ENCODE peak calls at places on chromosomes 7 and 10, in six cellular contexts. P, Y, L, Q, M and X are unnamed samples.

GRCh38 chr10:29023678-29024077 is 265.2 kb upstream of the LYZL1 start:
- DNase-seq in P (no peak), Y (no peak), L (no peak), Q (no peak), M (no peak), X (no peak)

GRCh38 chr7:69434350-69434749 is 163.9 kb upstream of the AUTS2 start:
- DNase-seq in P (no peak), Y (no peak), L (no peak), Q (no peak), M (no peak), X (no peak)

GRCh38 chr7:37067961-37068536 is 343.8 kb upstream of the AOAH start:
- DNase-seq in P (no peak), Y (no peak), L (no peak), Q (no peak), M (no peak), X (no peak)

GRCh38 chr7:50533849-50534248 is 31.4 kb downstream of the DDC start:
- DNase-seq in P (no peak), Y (no peak), L (no peak), Q (no peak), M (no peak), X (no peak)

GRCh38 chr10:4226941-4227540 is 442.0 kb upstream of the KLF6 start:
- DNase-seq in P (no peak), Y (no peak), L (no peak), Q (no peak), M (no peak), X (no peak)

GRCh38 chr7:47149971-47150370 is 431.9 kb downstream of the TNS3 start:
- DNase-seq in P (no peak), Y (no peak), L (no peak), Q (no peak), M (no peak), X (no peak)

GRCh38 chr10:70965566-70965965 is 77.2 kb upstream of the PCBD1 start:
- DNase-seq in P (no peak), Y (no peak), L (no peak), Q (no peak), M (no peak), X (no peak)

GRCh38 chr10:87603196-87603595 is 56.5 kb upstream of the PAPSS2 start:
- DNase-seq in P (no peak), Y (no peak), L (no peak), Q (no peak), M (no peak), X (no peak)

GRCh38 chr7:69517985-69518731 is 80.1 kb upstream of the AUTS2 start:
- DNase-seq in P (no peak), Y (no peak), L (no peak), Q (no peak), M (peak; percentile 79), X (no peak)

GRCh38 chr10:63206997-63207952 is 74.1 kb downstream of the NRBF2 start:
- DNase-seq in P (no peak), Y (peak; percentile 96), L (no peak), Q (no peak), M (no peak), X (no peak)

DNA sequence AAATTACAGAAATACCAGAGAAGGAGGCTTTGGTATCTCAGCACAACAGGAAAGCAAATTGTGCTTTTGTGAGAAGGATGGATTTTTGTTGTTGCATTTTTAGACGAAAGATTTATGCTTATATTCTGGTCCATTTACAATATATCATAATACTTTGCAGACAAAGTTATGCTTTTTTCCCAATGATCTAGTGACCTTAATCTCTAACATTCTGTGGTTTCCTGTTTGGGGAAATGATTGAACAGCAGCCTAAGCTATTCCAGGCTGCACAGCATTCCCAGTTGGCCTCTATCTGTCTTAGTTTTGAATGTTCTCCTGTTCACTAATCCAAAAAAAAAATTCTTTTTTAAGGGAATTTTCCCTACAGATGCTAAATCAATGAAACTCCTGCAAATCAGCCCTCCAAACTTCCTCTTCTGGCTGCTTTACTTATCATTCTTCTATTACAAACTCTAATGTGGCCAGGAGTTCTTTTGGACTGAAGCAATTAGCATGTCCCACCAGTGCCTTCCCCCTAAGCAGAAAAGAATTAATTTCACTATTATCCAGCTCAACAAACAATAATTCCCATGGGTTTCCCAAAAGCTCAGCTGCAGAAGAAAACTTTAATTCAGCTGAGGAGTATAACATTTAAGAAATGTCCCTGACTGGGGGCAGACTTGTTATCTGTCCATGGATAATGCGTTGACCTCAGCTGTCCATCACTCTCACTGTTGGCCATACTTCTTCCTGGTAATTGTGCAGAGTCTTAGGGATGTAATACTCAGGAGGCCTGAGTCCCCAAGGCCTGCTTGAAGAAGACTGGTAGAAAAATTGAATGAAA is 81.8 kb upstream of the TRIL start:
- DNase-seq in P (no peak), Y (peak; percentile 71), L (no peak), Q (no peak), M (no peak), X (no peak)
- TF ChIP-seq POLR2AphosphoS5 in P (no peak), Y (no peak), L (no peak), Q (no peak), M (no peak), X (no peak)

DNA sequence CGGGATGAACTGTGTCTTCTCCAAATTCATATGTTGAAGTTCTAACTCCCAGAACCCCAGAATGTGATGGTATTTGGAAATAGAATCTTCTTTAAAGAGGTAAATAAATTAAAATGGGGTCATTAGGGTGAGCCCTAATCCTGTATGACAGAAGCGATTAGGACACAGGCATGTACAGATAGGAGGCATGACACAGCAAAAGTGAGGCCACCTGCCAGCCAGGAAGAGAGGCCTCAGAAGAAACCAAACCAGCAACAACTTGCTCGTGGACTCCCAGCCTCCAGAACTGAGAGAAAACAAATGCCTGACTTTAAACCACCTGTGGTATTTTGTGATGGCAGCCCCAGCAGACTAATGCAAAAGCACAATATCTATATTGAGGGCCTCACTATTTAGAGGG is 214.3 kb downstream of the NEBL start:
- DNase-seq in P (no peak), Y (no peak), L (no peak), Q (no peak), M (no peak), X (no peak)
- H3K4me1 ChIP-seq in P (no peaks in the 10 kb centered on the region), Y (no peaks in the 10 kb centered on the region), L (no peaks in the 10 kb centered on the region), Q (no peaks in the 10 kb centered on the region), M (peaks cover 3% of the 10 kb centered on the region), X (no peaks in the 10 kb centered on the region)

GRCh38 chr10:95835911-95836310 is 71.9 kb upstream of the CC2D2B start:
- DNase-seq in P (no peak), Y (no peak), L (no peak), Q (no peak), M (no peak), X (no peak)
- TF ChIP-seq CTCF in P (no peak), Y (no peak), L (no peak), Q (no peak), M (no peak), X (no peak)

DNA sequence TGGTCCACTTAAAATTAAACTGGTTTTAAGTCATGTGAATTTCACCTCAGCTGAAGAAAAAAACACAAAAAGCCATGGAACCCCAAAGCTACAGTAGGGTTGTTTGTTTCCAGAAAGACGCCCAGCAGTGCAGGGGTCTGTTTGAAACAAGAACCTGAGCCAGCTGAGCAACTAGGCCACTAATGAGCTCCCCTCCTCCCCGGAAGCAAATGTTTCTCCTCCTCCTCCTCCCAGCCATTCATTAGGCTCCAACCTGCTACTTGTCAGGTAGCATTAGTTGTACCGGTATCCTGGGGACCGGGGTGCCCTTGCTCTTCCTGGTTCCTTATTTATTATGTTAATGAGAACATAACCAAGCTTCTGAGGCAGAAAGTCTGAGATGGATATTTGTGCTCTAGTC is 168.5 kb downstream of the EVX1 start:
- DNase-seq in P (no peak), Y (no peak), L (no peak), Q (no peak), M (peak; percentile 16), X (no peak)
- TF ChIP-seq POLR2AphosphoS5 in P (no peak), Y (no peak), L (no peak), Q (no peak), M (no peak), X (no peak)

GRCh38 chr7:121932768-121933167 is 59.8 kb downstream of the PTPRZ1 start:
- DNase-seq in P (no peak), Y (no peak), L (no peak), Q (no peak), M (no peak), X (no peak)
- H3K4me1 ChIP-seq in P (no peaks in the 10 kb centered on the region), Y (no peaks in the 10 kb centered on the region), L (no peaks in the 10 kb centered on the region), Q (no peaks in the 10 kb centered on the region), M (peaks cover 41% of the 10 kb centered on the region), X (no peaks in the 10 kb centered on the region)

DNA sequence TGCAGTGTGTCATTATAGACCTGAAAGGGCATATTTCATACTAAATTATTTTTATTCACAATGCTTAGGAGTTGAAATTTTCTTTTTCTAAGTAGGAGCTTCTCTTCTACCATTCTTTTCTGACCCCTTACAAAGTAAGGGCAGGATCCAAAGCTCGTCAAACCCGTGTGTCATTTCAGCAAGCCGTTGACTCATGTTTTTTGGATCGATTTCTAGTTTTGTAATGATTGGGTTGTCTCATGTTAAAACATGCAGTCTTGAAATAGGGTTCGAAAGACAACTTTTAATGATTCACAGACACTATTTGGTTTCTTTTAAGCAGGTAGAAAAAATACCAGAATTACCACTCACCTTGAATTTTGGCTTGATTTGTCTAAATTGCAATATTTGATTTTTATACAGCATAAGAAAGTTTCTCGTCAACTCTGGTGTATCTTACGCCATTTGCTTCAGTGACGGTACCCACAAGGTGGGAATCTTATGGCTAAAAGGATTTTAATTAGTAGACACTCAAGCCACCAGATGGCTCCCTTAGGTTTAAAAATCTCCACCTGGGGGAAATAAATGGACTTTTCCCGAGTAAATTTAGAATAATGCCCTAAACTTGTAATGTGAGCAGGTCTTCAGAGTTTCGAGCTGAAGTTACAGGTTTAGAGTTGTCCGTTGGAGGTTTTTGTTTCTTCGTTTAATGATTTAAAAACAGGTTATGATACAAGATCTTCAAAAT is 283.4 kb downstream of the CCDC3 start:
- DNase-seq in P (no peak), Y (no peak), L (no peak), Q (no peak), M (peak; percentile 42), X (no peak)
- TF ChIP-seq CTCF in P (peak; percentile 53), Y (no peak), L (peak; percentile 36), Q (no peak), M (peak; percentile 50), X (no peak)